ENCODE peak calls at places on chromosome X, in four cellular contexts. U, B, D and M are unnamed samples.

GRCh38 chrX:43279341-43279808 is 376.7 kb upstream of the MAOA start:
- DNase-seq in B (no peak), U (no peak), D (no peak), M (no peak)

GRCh38 chrX:21905209-21905735 is 35.2 kb upstream of the SMS start:
- DNase-seq in U (no peak), B (no peak), D (no peak), M (no peak)

GRCh38 chrX:103687073-103687695 is 685 bp upstream of the MORF4L2 start:
- DNase-seq in B (peak; percentile 94), U (peak; percentile 32), D (peak; percentile 91), M (peak; percentile 81)

GRCh38 chrX:45347877-45348675 is 147.4 kb upstream of the DIPK2B start:
- DNase-seq in D (no peak), B (no peak), U (no peak), M (no peak)

GRCh38 chrX:18360867-18361266 is 6.4 kb upstream of the SCML2 start:
- DNase-seq in D (no peak), B (no peak), U (no peak), M (no peak)

GRCh38 chrX:114611018-114611619 is 27.2 kb downstream of the HTR2C start:
- DNase-seq in U (no peak), D (no peak), B (no peak), M (no peak)

GRCh38 chrX:132968282-132968681 is 9.9 kb upstream of the HS6ST2 start:
- DNase-seq in D (no peak), U (no peak), B (no peak), M (no peak)

GRCh38 chrX:3697701-3698279 is 15.7 kb downstream of the PRKX start:
- DNase-seq in B (no peak), U (no peak), D (no peak), M (no peak)

GRCh38 chrX:49071877-49072711 is 1.7 kb downstream of the PRAF2 start:
- DNase-seq in B (peak; percentile 85), U (no peak), D (no peak), M (no peak)

GRCh38 chrX:129445436-129445835 is 77.9 kb downstream of the SMARCA1 start:
- DNase-seq in U (no peak), B (no peak), D (no peak), M (no peak)

GRCh38 chrX:20322887-20323286 is 56.2 kb upstream of the RPS6KA3 start:
- DNase-seq in D (no peak), B (no peak), U (no peak), M (no peak)

GRCh38 chrX:18833071-18833731 is 125.8 kb downstream of the PPEF1 start:
- DNase-seq in B (no peak), U (peak; percentile 4), D (peak; percentile 63), M (no peak)

GRCh38 chrX:45623266-45623665 is 422.6 kb upstream of the DIPK2B start:
- DNase-seq in D (no peak), U (peak; percentile 90), B (no peak), M (no peak)

GRCh38 chrX:132612990-132613564 is 124.2 kb upstream of the MBNL3 start:
- DNase-seq in D (peak; percentile 56), U (no peak), B (no peak), M (peak; percentile 14)

GRCh38 chrX:40010550-40011364 is 87.0 kb downstream of the BCOR start:
- DNase-seq in D (peak; percentile 17), U (no peak), B (no peak), M (no peak)

GRCh38 chrX:155544886-155545285 is 67.9 kb downstream of the TMLHE start:
- DNase-seq in D (no peak), U (no peak), B (no peak), M (no peak)

GRCh38 chrX:69031971-69032391 is 133.3 kb downstream of the PJA1 start:
- DNase-seq in D (no peak), U (no peak), B (no peak), M (no peak)

GRCh38 chrX:103630171-103630511 is 1.4 kb downstream of the TCEAL1 start:
- DNase-seq in U (no peak), D (no peak), B (no peak), M (no peak)

DNA sequence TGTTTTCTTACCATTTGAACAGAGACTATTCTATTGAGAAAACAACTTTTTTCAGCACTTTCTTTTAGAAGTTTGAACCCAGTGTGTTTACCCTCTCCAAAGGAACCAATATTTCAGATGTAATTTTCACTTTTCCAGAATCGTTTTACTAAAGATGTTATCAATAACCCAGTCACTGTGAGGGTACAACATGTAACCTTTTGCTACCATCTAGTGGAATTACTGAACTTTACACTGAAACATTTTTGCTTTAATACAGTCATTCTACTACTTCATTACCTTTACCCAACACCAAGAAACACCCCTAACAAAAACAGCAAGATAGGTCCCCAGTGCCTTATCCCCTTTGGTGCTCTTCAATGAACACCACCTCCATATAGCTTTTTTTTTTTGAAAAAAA is 33.1 kb upstream of the PRDX4 start:
- DNase-seq in B (no peak), D (no peak), U (no peak), M (no peak)
- TF ChIP-seq CTCF in B (no peak), D (peak; percentile 13), U (no peak), M (no peak)

DNA sequence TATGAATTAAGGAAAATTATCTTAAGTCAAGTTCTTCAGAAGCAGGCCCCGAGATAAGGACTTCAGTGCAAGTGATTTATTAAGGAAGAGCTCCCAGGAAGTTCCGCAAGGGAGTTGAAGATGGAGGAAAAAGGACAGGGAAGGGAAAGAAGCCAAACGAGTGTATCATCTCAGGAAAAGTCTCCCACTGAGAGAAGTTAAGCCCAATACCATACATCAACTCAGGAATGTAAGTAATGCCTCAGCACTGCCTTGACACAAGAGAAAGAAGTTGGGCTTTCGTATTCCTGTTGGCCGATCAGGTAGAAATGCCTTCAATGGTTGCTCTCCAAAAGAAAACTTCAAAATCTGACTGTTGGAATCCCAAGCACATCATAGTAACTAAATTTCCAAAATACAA is 566.9 kb downstream of the DMD start:
- DNase-seq in D (no peak), U (no peak), B (no peak), M (no peak)
- TF ChIP-seq CTCF in D (no peak), U (no peak), B (no peak), M (no peak)

DNA sequence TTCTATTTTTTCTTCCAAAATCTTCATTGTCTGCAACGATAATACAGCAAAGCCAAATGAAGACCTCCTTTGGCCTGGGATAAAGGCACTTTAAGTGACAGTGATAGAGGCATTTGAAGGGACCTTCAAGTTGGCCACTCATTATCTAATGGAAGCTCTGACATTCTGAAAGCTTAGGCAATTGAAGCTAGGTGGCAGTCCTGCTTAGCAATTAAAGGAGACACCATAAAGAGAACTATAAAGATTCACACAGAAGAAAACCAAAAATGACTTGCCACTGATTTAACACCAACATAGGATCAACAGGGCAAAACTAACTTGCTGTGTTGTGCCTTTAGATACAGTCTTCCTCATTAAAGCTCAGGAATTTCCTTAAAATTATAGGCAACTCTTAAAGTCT is 103.3 kb upstream of the TSPAN7 start:
- DNase-seq in D (no peak), U (no peak), B (no peak), M (no peak)
- TF ChIP-seq CTCF in D (no peak), U (no peak), B (no peak), M (no peak)

DNA sequence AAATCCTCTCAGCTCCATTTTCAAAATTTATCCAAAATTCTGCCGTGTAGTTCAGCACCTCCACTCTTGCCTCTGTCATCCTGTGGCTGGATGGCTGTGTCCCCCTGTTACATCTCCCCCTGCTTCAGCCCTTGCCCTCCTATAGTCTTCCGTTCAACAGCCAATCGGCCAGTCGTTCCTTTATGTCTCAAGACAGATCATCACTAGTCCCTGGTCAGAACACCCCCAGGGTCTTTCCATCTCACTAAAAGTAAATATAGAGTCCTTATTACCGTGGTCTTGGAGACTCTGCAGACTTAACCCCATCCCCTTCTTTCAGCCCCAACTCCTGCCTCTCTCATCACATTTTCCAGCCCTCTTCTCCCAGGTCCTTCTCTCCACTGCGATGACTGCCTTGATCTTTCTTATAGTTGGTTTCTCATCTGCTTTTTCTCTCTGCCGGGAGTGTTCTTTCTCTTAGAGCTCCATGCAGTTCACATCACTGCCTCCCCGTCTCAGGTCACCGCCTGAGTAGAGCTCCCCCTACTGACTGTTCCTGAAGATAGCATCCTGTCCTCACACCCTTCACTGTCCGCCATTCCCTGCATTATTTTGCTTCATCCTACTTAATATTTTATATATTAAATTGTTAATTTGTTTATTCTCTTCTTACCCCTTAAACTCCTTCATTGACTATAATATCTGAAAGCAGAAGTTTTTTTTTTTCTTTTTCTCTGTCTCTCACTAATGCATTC is 736.9 kb upstream of the MAGEB2 start:
- DNase-seq in B (no peak), U (no peak), D (peak; percentile 19), M (no peak)
- TF ChIP-seq CTCF in B (peak; percentile 39), U (peak; percentile 50), D (peak; percentile 50), M (no peak)

DNA sequence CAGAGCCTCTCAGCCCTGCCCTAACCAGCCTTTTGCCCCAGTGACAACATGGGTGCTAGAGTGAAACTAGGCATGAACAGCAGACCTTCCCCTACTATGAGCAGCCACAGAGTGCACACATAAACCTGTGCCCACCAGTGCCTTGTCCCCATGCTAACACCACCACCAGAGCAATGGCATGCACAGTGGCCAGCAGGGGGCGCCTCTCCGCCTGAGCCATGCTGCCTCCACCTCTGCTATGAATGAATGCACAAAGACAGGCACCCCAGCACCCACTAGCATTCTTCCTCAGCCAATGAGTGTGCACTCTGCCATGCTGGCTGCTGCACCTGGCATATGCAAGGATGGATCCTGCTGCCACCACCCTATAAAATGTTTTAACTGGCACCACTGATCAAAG is 286.9 kb upstream of the FGF16 start:
- DNase-seq in B (peak; percentile 31), U (no peak), D (peak; percentile 19), M (no peak)
- TF ChIP-seq CTCF in B (no peak), U (peak; percentile 40), D (no peak), M (no peak)